ENCODE peak calls at places on chromosome 21, in seven cellular contexts. J is tibial nerve; G is GOT3; W is lower leg skin; Z is nephron progenitor cell; B is stimulated activated CD4-positive, alpha-beta T cell treated with anti-CD3 and anti-CD28 coated beads, Interleukin-4, amount 100 ng/mL, for 48 hours; T is activated CD4-positive, alpha-beta T cell treated with anti-CD3 and anti-CD28 coated beads, Interleukin-2, amount 10 ng/mL, durations not matched to agents 7 days and 5 days. K is an unnamed sample.

GRCh38 chr21:41147096-41147978 is 20.6 kb upstream of the BACE2 start:
- DNase-seq in J (no peak), G (no peak), W (no peak), Z (no peak), B (no peak), T (no peak), K (no peak)

GRCh38 chr21:42424848-42425602 is 21.3 kb downstream of the UBASH3A start:
- DNase-seq in J (no peak), G (no peak), W (no peak), Z (no peak), B (no peak), T (peak), K (no peak)

GRCh38 chr21:46118305-46118870 is 20.5 kb downstream of the COL6A2 start:
- DNase-seq in J (no peak), G (no peak), W (no peak), Z (peak), B (no peak), T (no peak), K (no peak)

GRCh38 chr21:42459583-42460215 is 36.3 kb downstream of the RSPH1 start:
- DNase-seq in J (no peak), G (no peak), W (no peak), Z (no peak), B (no peak), T (no peak), K (no peak)

GRCh38 chr21:15031790-15032357 is 32.9 kb downstream of the NRIP1 start:
- DNase-seq in J (no peak), G (no peak), W (no peak), Z (no peak), B (no peak), T (no peak), K (no peak)

GRCh38 chr21:26819944-26820343 is 25.3 kb downstream of the ADAMTS1 start:
- DNase-seq in J (no peak), G (no peak), W (no peak), Z (no peak), B (no peak), T (no peak), K (no peak)

GRCh38 chr21:35812679-35813078 is 247.6 kb downstream of the SETD4 start:
- DNase-seq in J (no peak), G (no peak), W (no peak), Z (no peak), B (no peak), T (no peak), K (no peak)

GRCh38 chr21:42650033-42650370 is 3.4 kb upstream of the PDE9A start:
- DNase-seq in J (no peak), G (no peak), W (no peak), Z (no peak), B (no peak), T (no peak), K (no peak)

GRCh38 chr21:14584357-14585095 is 38.4 kb upstream of the SAMSN1 start:
- DNase-seq in J (no peak), G (no peak), W (no peak), Z (no peak), B (no peak), T (no peak), K (no peak)

GRCh38 chr21:32705139-32705538 is 22.7 kb downstream of the SYNJ1 start:
- DNase-seq in J (no peak), G (no peak), W (no peak), Z (no peak), B (no peak), T (no peak), K (no peak)

GRCh38 chr21:23524685-23525084 is 2082.6 kb downstream of the MRPL39 start:
- DNase-seq in J (no peak), G (no peak), W (no peak), Z (no peak), B (no peak), T (no peak), K (no peak)

GRCh38 chr21:21196087-21196486 is 197.9 kb downstream of the NCAM2 start:
- DNase-seq in J (no peak), G (no peak), W (no peak), Z (no peak), B (no peak), T (no peak), K (no peak)

GRCh38 chr21:38306407-38306806 is 49.6 kb downstream of the KCNJ15 start:
- DNase-seq in J (no peak), G (no peak), W (no peak), Z (no peak), B (no peak), T (no peak), K (no peak)

GRCh38 chr21:31921079-31921478 is 48.3 kb downstream of the HUNK start:
- DNase-seq in J (no peak), G (no peak), W (no peak), Z (no peak), B (no peak), T (no peak), K (no peak)

GRCh38 chr21:34800797-34801518 is 132.2 kb downstream of the CLIC6 start:
- DNase-seq in J (no peak), G (no peak), W (no peak), Z (no peak), B (no peak), T (no peak), K (no peak)

GRCh38 chr21:41280115-41280919 is 36.3 kb upstream of the FAM3B start:
- DNase-seq in J (peak), G (no peak), W (no peak), Z (no peak), B (no peak), T (no peak), K (no peak)

GRCh38 chr21:45779226-45779625 is 135.7 kb downstream of the PCBP3 start:
- DNase-seq in J (no peak), G (no peak), W (no peak), Z (no peak), B (no peak), T (no peak), K (no peak)

GRCh38 chr21:27571706-27572105 is 604.8 kb upstream of the ADAMTS5 start:
- DNase-seq in J (no peak), G (no peak), W (no peak), Z (no peak), B (no peak), T (no peak), K (no peak)

GRCh38 chr21:37210017-37210593 is 57.0 kb downstream of the VPS26C start:
- DNase-seq in J (no peak), G (no peak), W (no peak), Z (no peak), B (no peak), T (no peak), K (no peak)

GRCh38 chr21:25126564-25126963 is 480.7 kb downstream of the MRPL39 start:
- DNase-seq in J (no peak), G (no peak), W (no peak), Z (no peak), B (no peak), T (no peak), K (no peak)

GRCh38 chr21:17455028-17455353 is 57.9 kb upstream of the CXADR start:
- DNase-seq in J (no peak), G (no peak), W (no peak), Z (no peak), B (no peak), T (no peak), K (no peak)

GRCh38 chr21:33901421-33902288 is 13.9 kb downstream of the ATP5PO start:
- DNase-seq in J (peak), G (no peak), W (no peak), Z (peak), B (no peak), T (peak), K (no peak)

GRCh38 chr21:45278156-45278911 is 9.4 kb downstream of the POFUT2 start:
- DNase-seq in J (no peak), G (no peak), W (no peak), Z (no peak), B (no peak), T (no peak), K (no peak)

GRCh38 chr21:45132841-45133573 is 58.6 kb downstream of the ADARB1 start:
- DNase-seq in J (peak), G (no peak), W (peak), Z (no peak), B (no peak), T (no peak), K (no peak)

GRCh38 chr21:32099812-32100416 is 178.9 kb downstream of the MIS18A start:
- DNase-seq in J (no peak), G (no peak), W (no peak), Z (no peak), B (no peak), T (no peak), K (no peak)

GRCh38 chr21:46210378-46211136 is 18.0 kb downstream of the LSS start:
- DNase-seq in J (no peak), G (no peak), W (no peak), Z (no peak), B (no peak), T (no peak), K (no peak)

GRCh38 chr21:26581818-26582217 is 8.7 kb upstream of the CYYR1 start:
- DNase-seq in J (no peak), G (no peak), W (no peak), Z (no peak), B (no peak), T (no peak), K (no peak)

GRCh38 chr21:43609501-43610340 is 49.6 kb downstream of the HSF2BP start:
- DNase-seq in J (no peak), G (no peak), W (no peak), Z (no peak), B (no peak), T (no peak), K (peak)

GRCh38 chr21:35198004-35198403 is 148.9 kb upstream of the RUNX1 start:
- DNase-seq in J (no peak), G (no peak), W (peak), Z (no peak), B (no peak), T (no peak), K (no peak)

GRCh38 chr21:45322960-45323461 is 35.3 kb upstream of the POFUT2 start:
- DNase-seq in J (no peak), G (no peak), W (no peak), Z (no peak), B (no peak), T (no peak), K (no peak)

GRCh38 chr21:18244721-18245486 is at the start of gene CHODL:
- DNase-seq in J (no peak), G (no peak), W (no peak), Z (peak), B (no peak), T (no peak), K (no peak)

GRCh38 chr21:15617968-15618367 is 111.8 kb upstream of the USP25 start:
- DNase-seq in J (no peak), G (no peak), W (no peak), Z (no peak), B (no peak), T (no peak), K (peak)

K was measured in brain pericyte.